ENCODE peak calls at places on chromosomes 3 and 15, in seven cellular contexts. P is Peyer's patch, H is testis, R is colonic mucosa, U is aorta, I is IMR-90, G is cardiac fibroblast. D is an unnamed sample.

GRCh38 chr3:100825574-100825973 is 116.3 kb downstream of the TFG start:
- DNase-seq in P (no peak), H (no peak), R (no peak), U (no peak), I (no peak), G (peak; percentile 33), D (no peak)

GRCh38 chr3:135412475-135412874 is 553.1 kb upstream of the PPP2R3A start:
- DNase-seq in P (no peak), H (no peak), R (no peak), U (no peak), I (no peak), G (no peak), D (no peak)

GRCh38 chr3:61666615-61667320 is 105.4 kb downstream of the PTPRG start:
- DNase-seq in P (no peak), H (no peak), R (no peak), U (no peak), I (no peak), G (no peak), D (no peak)

GRCh38 chr15:45642203-45642932 is 7.5 kb downstream of the SQOR start:
- DNase-seq in P (no peak), H (no peak), R (no peak), U (peak; percentile 82), I (peak; percentile 89), G (peak; percentile 91), D (peak; percentile 55)

GRCh38 chr15:36810656-36811449 is 231.4 kb downstream of the CDIN1 start:
- DNase-seq in P (no peak), H (no peak), R (no peak), U (no peak), I (no peak), G (no peak), D (no peak)

GRCh38 chr3:37115451-37115850 is 58.9 kb downstream of the LRRFIP2 start:
- DNase-seq in P (no peak), H (no peak), R (no peak), U (no peak), I (peak; percentile 48), G (peak; percentile 41), D (no peak)

GRCh38 chr3:180409170-180409569 is 192.8 kb upstream of the TTC14 start:
- DNase-seq in P (no peak), H (no peak), R (no peak), U (no peak), I (no peak), G (no peak), D (peak; percentile 64)

GRCh38 chr3:107025961-107026360 is 351.3 kb upstream of the CCDC54 start:
- DNase-seq in P (no peak), H (no peak), R (no peak), U (no peak), I (no peak), G (no peak), D (no peak)

GRCh38 chr3:197578376-197578775 is 22.6 kb upstream of the BDH1 start:
- DNase-seq in P (no peak), H (no peak), R (no peak), U (no peak), I (no peak), G (no peak), D (no peak)

GRCh38 chr3:146889616-146890015 is 284.5 kb upstream of the PLSCR5 start:
- DNase-seq in P (no peak), H (no peak), R (no peak), U (no peak), I (no peak), G (no peak), D (no peak)

GRCh38 chr3:184873136-184873535 is 61.2 kb downstream of the VPS8 start:
- DNase-seq in P (no peak), H (no peak), R (no peak), U (no peak), I (no peak), G (no peak), D (no peak)

GRCh38 chr3:52313774-52314188 is 2.3 kb upstream of the DNAH1 start:
- DNase-seq in P (peak; percentile 63), H (no peak), R (no peak), U (peak; percentile 74), I (peak; percentile 47), G (peak; percentile 52), D (peak; percentile 55)

GRCh38 chr3:34793066-34793465 is 846.3 kb upstream of the ARPP21 start:
- DNase-seq in P (no peak), H (no peak), R (no peak), U (no peak), I (no peak), G (no peak), D (no peak)

GRCh38 chr3:151439652-151440125 is 21.2 kb downstream of the IGSF10 start:
- DNase-seq in P (no peak), H (peak; percentile 56), R (peak; percentile 40), U (no peak), I (peak; percentile 78), G (peak; percentile 89), D (peak; percentile 60)

GRCh38 chr3:36679384-36680200 is 84.8 kb downstream of the DCLK3 start:
- DNase-seq in P (no peak), H (no peak), R (no peak), U (no peak), I (peak; percentile 95), G (peak; percentile 78), D (peak; percentile 84)

GRCh38 chr3:129560269-129560787 is 17.4 kb downstream of the H1-8 start:
- DNase-seq in P (no peak), H (peak; percentile 48), R (peak; percentile 48), U (peak; percentile 80), I (peak; percentile 56), G (peak; percentile 86), D (no peak)

GRCh38 chr3:27165348-27165747 is 203.8 kb downstream of the NEK10 start:
- DNase-seq in P (no peak), H (no peak), R (no peak), U (no peak), I (peak; percentile 42), G (peak; percentile 83), D (peak; percentile 1)

GRCh38 chr3:100880072-100880471 is 113.1 kb downstream of the ABI3BP start:
- DNase-seq in P (no peak), H (no peak), R (peak; percentile 21), U (peak; percentile 56), I (peak; percentile 19), G (no peak), D (no peak)

GRCh38 chr3:123447749-123448502 is 964 bp downstream of the ADCY5 start:
- DNase-seq in P (no peak), H (no peak), R (no peak), U (peak; percentile 50), I (no peak), G (no peak), D (no peak)

GRCh38 chr15:69531302-69532027 is 78.8 kb downstream of the RPLP1 start:
- DNase-seq in P (no peak), H (no peak), R (no peak), U (no peak), I (no peak), G (no peak), D (no peak)

GRCh38 chr15:69530234-69530633 is 77.6 kb downstream of the RPLP1 start:
- DNase-seq in P (no peak), H (no peak), R (no peak), U (no peak), I (no peak), G (no peak), D (no peak)

GRCh38 chr15:69533504-69533903 is 80.9 kb downstream of the RPLP1 start:
- DNase-seq in P (no peak), H (no peak), R (no peak), U (no peak), I (no peak), G (no peak), D (no peak)

GRCh38 chr15:69532856-69533255 is 80.2 kb downstream of the RPLP1 start:
- DNase-seq in P (no peak), H (no peak), R (no peak), U (no peak), I (no peak), G (no peak), D (no peak)

DNA sequence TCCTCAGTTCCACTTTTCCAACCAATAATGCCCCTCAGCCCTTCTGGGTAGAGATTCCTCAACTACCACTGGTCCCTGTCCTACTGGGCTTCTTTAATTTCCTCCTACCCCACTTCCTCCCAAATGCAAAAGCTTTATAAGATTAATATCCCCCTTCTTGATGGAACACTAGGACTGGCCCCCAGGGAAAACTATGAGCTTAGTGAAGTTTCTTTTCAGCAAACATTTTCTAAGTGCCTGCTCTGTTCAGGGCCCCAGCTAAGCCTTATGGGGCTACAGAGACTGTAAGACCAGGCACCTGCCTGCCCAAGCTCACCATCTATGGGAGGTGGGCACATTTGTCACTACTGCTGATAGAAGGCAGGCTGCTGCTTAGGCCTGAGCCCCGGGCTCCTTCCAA is 79.4 kb downstream of the RPLP1 start:
- DNase-seq in P (no peak), H (no peak), R (no peak), U (no peak), I (no peak), G (no peak), D (no peak)
- H3K4me3 ChIP-seq in P (no peak overlapping the region), H (no peak overlapping the region), R (no peak overlapping the region), U (no peak overlapping the region), I (no peak overlapping the region), G (no peak overlapping the region), D (no peak overlapping the region)

GRCh38 chr3:124887996-124888298 is 782 bp upstream of the ITGB5 start:
- DNase-seq in P (no peak), H (no peak), R (no peak), U (no peak), I (no peak), G (no peak), D (no peak)
- H3K4me3 ChIP-seq in P (no peak overlapping the region), H (peak overlapping the region; percentile 72), R (peak overlapping the region; percentile 67), U (no peak overlapping the region), I (no peak overlapping the region), G (no peak overlapping the region), D (peak overlapping the region; percentile 64)

DNA sequence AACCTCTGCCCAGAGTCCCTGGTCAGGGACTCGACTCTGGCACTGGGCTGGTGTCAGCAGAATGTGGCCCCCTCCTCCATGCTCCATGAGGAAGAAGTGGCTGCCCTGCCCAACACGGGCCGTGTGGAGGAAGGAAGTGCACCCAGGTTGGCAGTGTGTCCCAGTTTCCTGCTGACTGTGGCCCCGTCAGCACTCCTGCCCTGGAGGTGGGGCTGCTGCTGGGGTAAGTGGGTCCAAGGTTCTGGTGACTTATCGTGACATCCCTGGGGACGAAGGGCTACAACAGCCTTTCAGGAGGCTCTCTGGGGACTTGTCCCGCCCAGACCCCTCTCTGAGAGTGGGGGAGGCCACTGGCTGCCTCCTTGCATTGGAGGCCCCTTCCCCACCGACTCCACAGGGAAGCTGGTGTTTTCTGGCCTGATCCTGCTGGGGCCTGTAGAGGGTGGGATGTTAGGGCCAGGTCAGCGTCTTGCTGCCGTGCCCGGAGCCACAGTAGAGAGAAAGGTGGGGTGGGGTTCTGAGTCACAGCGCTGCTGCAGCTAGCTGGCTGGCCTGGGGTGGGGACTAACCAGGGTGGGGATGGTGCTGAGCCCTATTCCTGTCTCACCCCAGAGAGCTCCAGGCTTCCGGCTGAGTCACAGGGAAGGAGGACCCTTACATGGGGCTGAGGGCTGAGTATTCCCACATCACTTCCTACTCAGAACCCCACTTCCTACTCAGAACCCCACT is 10.5 kb downstream of the SEMA4B start:
- DNase-seq in P (peak; percentile 52), H (no peak), R (peak; percentile 90), U (peak; percentile 50), I (peak; percentile 67), G (peak; percentile 36), D (peak; percentile 96)
- H3K4me3 ChIP-seq in P (no peak overlapping the region), H (no peak overlapping the region), R (no peak overlapping the region), U (no peak overlapping the region), I (no peak overlapping the region), G (no peak overlapping the region), D (peak overlapping the region; percentile 5)

DNA sequence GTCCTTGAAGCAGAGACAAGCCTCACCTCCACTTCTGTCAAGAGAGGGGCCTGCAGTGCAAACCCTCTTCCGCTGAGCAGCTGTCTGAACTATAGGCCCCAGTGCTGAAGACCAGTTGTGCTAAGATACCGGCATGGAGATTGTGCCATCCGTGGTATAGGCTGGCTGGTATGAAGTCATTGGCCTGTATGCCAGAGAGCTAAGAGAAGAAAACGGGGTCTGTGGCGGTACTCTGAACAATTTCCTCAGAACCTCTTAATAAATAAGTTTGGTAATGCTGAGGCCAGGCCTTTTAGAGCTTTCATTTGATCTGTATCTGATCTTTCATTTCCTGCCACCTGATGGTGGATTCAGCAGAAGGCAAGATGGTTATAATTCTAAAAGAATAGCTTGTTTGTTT is 123.0 kb downstream of the LRIG1 start:
- DNase-seq in P (no peak), H (no peak), R (no peak), U (no peak), I (no peak), G (no peak), D (no peak)
- H3K4me3 ChIP-seq in P (no peak overlapping the region), H (no peak overlapping the region), R (no peak overlapping the region), U (no peak overlapping the region), I (no peak overlapping the region), G (no peak overlapping the region), D (no peak overlapping the region)